ENCODE peak calls at places on chromosomes 12 and 14, in eight cellular contexts. One of them, this sample, is unnamed.
A peak's percentile ranks its signal among the peaks of the same experiment; 100 is the strongest.

GRCh38 chr14:75554482-75554881 is 23.9 kb upstream of the FLVCR2 start:
- DNase-seq in psoas muscle: no peak
- DNase-seq in CD8-positive, alpha-beta T cell: no peak
- DNase-seq in CD4-positive, CD25-positive, alpha-beta regulatory T cell: no peak
- DNase-seq in ascending aorta: no peak
- DNase-seq in colonic mucosa: no peak
- DNase-seq in H9: no peak
- DNase-seq in suprapubic skin: no peak
- DNase-seq in this sample: no peak

GRCh38 chr14:61326847-61327246 is 5.5 kb downstream of the PRKCH start:
- DNase-seq in psoas muscle: peak; percentile 52
- DNase-seq in CD8-positive, alpha-beta T cell: no peak
- DNase-seq in CD4-positive, CD25-positive, alpha-beta regulatory T cell: no peak
- DNase-seq in ascending aorta: no peak
- DNase-seq in colonic mucosa: peak; percentile 41
- DNase-seq in H9: peak; percentile 58
- DNase-seq in suprapubic skin: peak; percentile 80
- DNase-seq in this sample: peak; percentile 67

GRCh38 chr12:40016960-40017359 is 88.9 kb downstream of the SLC2A13 start:
- DNase-seq in psoas muscle: no peak
- DNase-seq in CD8-positive, alpha-beta T cell: no peak
- DNase-seq in CD4-positive, CD25-positive, alpha-beta regulatory T cell: no peak
- DNase-seq in ascending aorta: no peak
- DNase-seq in colonic mucosa: peak; percentile 36
- DNase-seq in H9: no peak
- DNase-seq in suprapubic skin: no peak
- DNase-seq in this sample: no peak

GRCh38 chr12:10735428-10735827 is 12.3 kb upstream of the YBX3 start:
- DNase-seq in psoas muscle: no peak
- DNase-seq in CD8-positive, alpha-beta T cell: no peak
- DNase-seq in CD4-positive, CD25-positive, alpha-beta regulatory T cell: no peak
- DNase-seq in ascending aorta: no peak
- DNase-seq in colonic mucosa: no peak
- DNase-seq in H9: no peak
- DNase-seq in suprapubic skin: no peak
- DNase-seq in this sample: no peak

GRCh38 chr12:82040987-82041743 is 282.0 kb upstream of the PPFIA2 start:
- DNase-seq in psoas muscle: no peak
- DNase-seq in CD8-positive, alpha-beta T cell: no peak
- DNase-seq in CD4-positive, CD25-positive, alpha-beta regulatory T cell: no peak
- DNase-seq in ascending aorta: no peak
- DNase-seq in colonic mucosa: no peak
- DNase-seq in H9: no peak
- DNase-seq in suprapubic skin: no peak
- DNase-seq in this sample: no peak

GRCh38 chr12:110538869-110539622 is 36.9 kb downstream of the RAD9B start:
- DNase-seq in psoas muscle: no peak
- DNase-seq in CD8-positive, alpha-beta T cell: no peak
- DNase-seq in CD4-positive, CD25-positive, alpha-beta regulatory T cell: no peak
- DNase-seq in ascending aorta: no peak
- DNase-seq in colonic mucosa: peak; percentile 44
- DNase-seq in H9: no peak
- DNase-seq in suprapubic skin: no peak
- DNase-seq in this sample: no peak

GRCh38 chr12:30930238-30931010 is 3.9 kb downstream of the TSPAN11 start:
- DNase-seq in psoas muscle: no peak
- DNase-seq in CD8-positive, alpha-beta T cell: no peak
- DNase-seq in CD4-positive, CD25-positive, alpha-beta regulatory T cell: no peak
- DNase-seq in ascending aorta: no peak
- DNase-seq in colonic mucosa: no peak
- DNase-seq in H9: no peak
- DNase-seq in suprapubic skin: no peak
- DNase-seq in this sample: no peak

GRCh38 chr12:92938623-92939022 is 9.5 kb upstream of the EEA1 start:
- DNase-seq in psoas muscle: no peak
- DNase-seq in CD8-positive, alpha-beta T cell: no peak
- DNase-seq in CD4-positive, CD25-positive, alpha-beta regulatory T cell: no peak
- DNase-seq in ascending aorta: no peak
- DNase-seq in colonic mucosa: no peak
- DNase-seq in H9: no peak
- DNase-seq in suprapubic skin: no peak
- DNase-seq in this sample: no peak

GRCh38 chr14:31690056-31690455 is 128.9 kb downstream of the NUBPL start:
- DNase-seq in psoas muscle: no peak
- DNase-seq in CD8-positive, alpha-beta T cell: no peak
- DNase-seq in CD4-positive, CD25-positive, alpha-beta regulatory T cell: no peak
- DNase-seq in ascending aorta: no peak
- DNase-seq in colonic mucosa: peak; percentile 32
- DNase-seq in H9: no peak
- DNase-seq in suprapubic skin: no peak
- DNase-seq in this sample: no peak

DNA sequence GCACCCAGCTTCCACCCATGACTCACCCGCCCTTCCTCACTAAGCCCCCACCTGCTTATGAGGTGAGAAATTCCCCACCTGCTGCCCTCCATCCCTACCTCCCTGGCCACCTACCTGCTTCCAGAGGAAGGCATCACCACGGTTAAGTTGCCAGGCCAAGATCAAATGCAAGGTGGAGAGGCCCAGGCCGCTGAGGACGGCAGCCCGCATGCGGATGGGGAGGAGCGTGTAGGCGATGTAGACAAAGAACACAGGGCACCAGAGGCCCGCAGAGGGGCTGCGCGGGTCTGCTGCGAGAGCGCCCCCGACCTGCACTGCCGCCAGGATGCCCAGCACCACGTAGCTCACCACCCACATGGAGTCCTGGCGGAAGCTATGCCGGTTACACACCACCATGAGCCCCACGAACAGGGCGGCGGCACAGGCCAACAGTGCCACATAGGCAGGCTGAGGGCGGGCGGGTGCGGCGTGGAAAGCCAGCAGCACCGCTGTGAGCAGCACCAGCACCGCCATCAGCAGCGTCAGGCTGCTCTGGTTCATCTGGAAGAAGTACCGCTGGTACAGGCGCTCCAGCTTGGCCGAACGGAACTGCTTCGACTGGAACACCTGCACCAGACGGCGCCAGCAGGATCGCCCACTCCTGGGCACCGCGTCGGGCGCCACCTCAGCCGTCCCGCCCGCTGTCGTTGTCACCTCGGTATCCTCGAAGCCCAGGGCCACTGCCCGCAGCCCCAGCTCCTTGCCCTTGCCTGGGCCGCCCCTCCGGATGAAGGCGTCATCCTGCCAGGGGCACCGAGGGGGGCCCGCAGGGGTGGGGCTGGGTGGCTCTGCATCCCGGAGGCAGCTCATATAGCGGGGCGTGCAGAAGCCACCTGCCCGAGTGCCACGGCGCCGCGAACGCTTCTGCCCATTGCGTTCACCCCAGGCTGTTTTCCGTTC is 6.2 kb downstream of the ADCY6 start:
- DNase-seq in psoas muscle: no peak
- DNase-seq in CD8-positive, alpha-beta T cell: no peak
- DNase-seq in CD4-positive, CD25-positive, alpha-beta regulatory T cell: no peak
- DNase-seq in ascending aorta: no peak
- DNase-seq in colonic mucosa: no peak
- DNase-seq in H9: no peak
- DNase-seq in suprapubic skin: no peak
- DNase-seq in this sample: no peak
- H3K4me1 ChIP-seq in psoas muscle: peaks cover 20% of the 10 kb centered on the region
- H3K4me1 ChIP-seq in CD8-positive, alpha-beta T cell: no peaks in the 10 kb centered on the region
- H3K4me1 ChIP-seq in CD4-positive, CD25-positive, alpha-beta regulatory T cell: no peaks in the 10 kb centered on the region
- H3K4me1 ChIP-seq in ascending aorta: peaks cover 32% of the 10 kb centered on the region
- H3K4me1 ChIP-seq in colonic mucosa: peaks cover 22% of the 10 kb centered on the region
- H3K4me1 ChIP-seq in H9: no peaks in the 10 kb centered on the region
- H3K4me1 ChIP-seq in suprapubic skin: peaks cover 52% of the 10 kb centered on the region
- H3K4me1 ChIP-seq in this sample: peaks cover 13% of the 10 kb centered on the region

DNA sequence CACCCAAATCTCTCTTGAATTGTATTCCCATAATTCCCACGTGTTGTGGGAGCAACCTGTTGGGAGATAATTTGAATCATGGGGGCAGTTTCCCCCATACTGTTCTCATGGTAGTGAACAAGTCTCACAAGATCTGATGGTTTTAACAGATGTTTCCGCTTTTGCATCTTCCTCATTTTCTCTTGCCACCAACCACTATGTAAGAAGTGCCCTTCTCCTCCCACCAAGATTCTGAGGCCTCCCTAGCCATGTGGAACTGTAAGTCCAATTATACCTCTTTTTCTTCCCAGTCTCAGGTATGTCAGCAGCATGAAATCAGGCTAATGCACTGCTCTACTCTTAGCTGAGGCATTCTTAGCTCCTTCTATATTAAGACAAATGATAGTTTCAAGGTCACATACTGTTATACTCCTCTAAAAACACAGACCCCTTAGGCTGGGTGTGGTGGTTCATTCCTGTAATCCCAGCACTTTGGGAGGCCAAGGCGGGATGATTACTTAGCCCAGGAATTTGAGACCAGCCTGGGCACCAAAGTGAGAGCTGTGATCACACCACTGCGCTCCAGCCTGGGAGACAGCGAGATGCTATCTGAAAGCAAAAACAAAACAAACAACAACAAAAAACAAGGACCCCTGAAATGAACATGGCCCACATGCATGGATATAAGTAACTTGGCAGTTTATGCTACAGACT is 3.6 kb downstream of the SCAF11 start:
- DNase-seq in psoas muscle: no peak
- DNase-seq in CD8-positive, alpha-beta T cell: no peak
- DNase-seq in CD4-positive, CD25-positive, alpha-beta regulatory T cell: no peak
- DNase-seq in ascending aorta: no peak
- DNase-seq in colonic mucosa: no peak
- DNase-seq in H9: no peak
- DNase-seq in suprapubic skin: no peak
- DNase-seq in this sample: no peak
- H3K4me1 ChIP-seq in psoas muscle: peaks cover 67% of the 10 kb centered on the region
- H3K4me1 ChIP-seq in CD8-positive, alpha-beta T cell: peaks cover 67% of the 10 kb centered on the region
- H3K4me1 ChIP-seq in CD4-positive, CD25-positive, alpha-beta regulatory T cell: peaks cover 72% of the 10 kb centered on the region
- H3K4me1 ChIP-seq in ascending aorta: peaks cover 23% of the 10 kb centered on the region
- H3K4me1 ChIP-seq in colonic mucosa: peaks cover 8% of the 10 kb centered on the region
- H3K4me1 ChIP-seq in H9: no peaks in the 10 kb centered on the region
- H3K4me1 ChIP-seq in suprapubic skin: peaks cover 48% of the 10 kb centered on the region
- H3K4me1 ChIP-seq in this sample: no peaks in the 10 kb centered on the region

DNA sequence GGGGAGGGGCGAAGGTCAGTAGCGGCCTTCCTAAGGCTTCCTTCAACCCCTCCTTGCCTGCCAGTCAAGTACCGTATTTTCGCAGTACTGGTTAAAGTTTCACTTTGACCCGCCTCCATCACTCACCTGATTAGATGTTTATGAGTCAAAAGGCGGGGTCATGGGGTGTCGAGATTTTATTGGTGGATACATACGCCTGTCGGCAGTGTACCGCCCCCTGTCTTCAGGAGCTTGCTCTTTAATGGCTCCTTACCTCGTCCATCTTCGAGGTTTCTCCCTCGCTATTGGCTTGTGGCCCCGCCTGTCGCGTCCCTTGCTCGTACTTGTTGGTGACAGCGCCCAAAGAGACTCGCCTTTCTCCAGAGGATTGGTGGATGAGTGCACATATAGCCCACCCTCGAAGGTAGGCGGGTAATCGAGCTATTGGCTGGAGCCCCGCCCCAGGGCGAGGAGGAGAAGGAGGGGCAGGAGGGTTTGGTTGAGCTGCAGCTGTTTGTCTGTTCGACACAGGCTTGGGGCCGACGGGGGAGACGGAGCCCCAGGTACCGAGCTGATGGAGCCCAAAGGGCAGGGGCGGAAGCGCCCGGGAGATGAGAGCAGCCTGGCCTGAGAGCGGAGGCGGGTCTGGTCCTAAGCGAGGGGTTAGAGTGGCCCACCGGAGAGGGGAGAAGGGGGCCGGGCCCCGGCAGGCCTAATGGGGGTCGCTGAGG is at the start of gene RAB5B:
- DNase-seq in psoas muscle: peak; percentile 99
- DNase-seq in CD8-positive, alpha-beta T cell: peak; percentile 95
- DNase-seq in CD4-positive, CD25-positive, alpha-beta regulatory T cell: peak; percentile 98
- DNase-seq in ascending aorta: peak; percentile 100
- DNase-seq in colonic mucosa: peak; percentile 99
- DNase-seq in H9: peak; percentile 100
- DNase-seq in suprapubic skin: peak; percentile 100
- DNase-seq in this sample: peak; percentile 100
- H3K4me1 ChIP-seq in psoas muscle: peaks cover 27% of the 10 kb centered on the region
- H3K4me1 ChIP-seq in CD8-positive, alpha-beta T cell: peaks cover 18% of the 10 kb centered on the region
- H3K4me1 ChIP-seq in CD4-positive, CD25-positive, alpha-beta regulatory T cell: peaks cover 31% of the 10 kb centered on the region
- H3K4me1 ChIP-seq in ascending aorta: peaks cover 3% of the 10 kb centered on the region
- H3K4me1 ChIP-seq in colonic mucosa: peaks cover 24% of the 10 kb centered on the region
- H3K4me1 ChIP-seq in H9: no peaks in the 10 kb centered on the region
- H3K4me1 ChIP-seq in suprapubic skin: peaks cover 36% of the 10 kb centered on the region
- H3K4me1 ChIP-seq in this sample: peaks cover 6% of the 10 kb centered on the region

DNA sequence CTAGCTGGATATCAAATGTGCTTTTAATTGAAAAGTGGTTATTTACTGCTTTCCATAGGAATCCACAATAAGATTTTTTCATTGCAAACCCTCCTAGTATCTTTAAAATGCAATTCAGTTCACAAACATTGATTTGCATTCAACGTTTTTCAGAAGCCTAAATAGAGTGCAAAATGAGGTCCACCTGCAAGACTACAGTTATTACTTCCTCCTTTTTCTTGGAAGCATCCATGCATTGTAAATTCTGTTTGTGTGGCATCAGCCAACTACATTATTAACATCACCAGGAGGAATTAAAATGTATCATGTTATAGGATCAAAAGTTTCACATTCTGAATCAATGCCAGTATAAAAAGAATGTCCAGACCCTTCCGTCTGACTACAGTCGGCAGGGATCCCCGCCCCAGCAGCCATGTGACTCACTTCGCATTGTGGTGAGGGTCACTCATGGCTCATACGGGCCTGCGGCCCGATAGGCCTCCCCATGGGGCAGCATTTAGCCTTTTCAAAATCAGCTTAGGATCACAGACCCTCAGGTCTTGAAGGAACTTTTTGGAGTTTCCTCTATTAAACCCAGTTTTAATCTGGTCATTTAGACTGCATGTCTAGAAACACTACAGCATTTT is 46.3 kb downstream of the NTF3 start:
- DNase-seq in psoas muscle: no peak
- DNase-seq in CD8-positive, alpha-beta T cell: no peak
- DNase-seq in CD4-positive, CD25-positive, alpha-beta regulatory T cell: no peak
- DNase-seq in ascending aorta: no peak
- DNase-seq in colonic mucosa: no peak
- DNase-seq in H9: no peak
- DNase-seq in suprapubic skin: no peak
- DNase-seq in this sample: no peak
- H3K4me1 ChIP-seq in psoas muscle: no peaks in the 10 kb centered on the region
- H3K4me1 ChIP-seq in CD8-positive, alpha-beta T cell: no peaks in the 10 kb centered on the region
- H3K4me1 ChIP-seq in CD4-positive, CD25-positive, alpha-beta regulatory T cell: no peaks in the 10 kb centered on the region
- H3K4me1 ChIP-seq in ascending aorta: peaks cover 3% of the 10 kb centered on the region
- H3K4me1 ChIP-seq in colonic mucosa: no peaks in the 10 kb centered on the region
- H3K4me1 ChIP-seq in H9: no peaks in the 10 kb centered on the region
- H3K4me1 ChIP-seq in suprapubic skin: no peaks in the 10 kb centered on the region
- H3K4me1 ChIP-seq in this sample: no peaks in the 10 kb centered on the region

DNA sequence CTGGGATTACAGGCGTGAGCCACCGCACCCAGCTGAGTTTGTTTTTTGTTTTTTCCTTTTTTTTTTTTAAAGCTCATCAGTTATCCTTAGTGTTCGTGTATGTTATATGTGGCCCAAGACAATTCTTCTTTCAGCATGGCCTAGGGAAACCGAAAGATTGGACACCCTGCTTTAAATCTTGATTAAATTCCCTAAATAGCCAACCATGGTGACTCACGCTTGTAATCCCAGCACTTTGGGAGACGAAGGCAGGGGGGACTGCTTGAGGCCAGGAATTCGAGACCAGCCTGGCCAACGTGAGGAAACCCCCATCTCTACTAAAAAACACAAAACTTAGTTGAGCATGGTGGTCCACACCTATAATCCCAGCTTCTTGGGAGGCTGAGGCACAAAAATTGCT is 131.1 kb downstream of the MED13L start:
- DNase-seq in psoas muscle: no peak
- DNase-seq in CD8-positive, alpha-beta T cell: no peak
- DNase-seq in CD4-positive, CD25-positive, alpha-beta regulatory T cell: no peak
- DNase-seq in ascending aorta: no peak
- DNase-seq in colonic mucosa: no peak
- DNase-seq in H9: no peak
- DNase-seq in suprapubic skin: no peak
- DNase-seq in this sample: no peak
- H3K4me1 ChIP-seq in psoas muscle: peaks cover 65% of the 10 kb centered on the region
- H3K4me1 ChIP-seq in CD8-positive, alpha-beta T cell: peaks cover 16% of the 10 kb centered on the region
- H3K4me1 ChIP-seq in CD4-positive, CD25-positive, alpha-beta regulatory T cell: peaks cover 23% of the 10 kb centered on the region
- H3K4me1 ChIP-seq in ascending aorta: peaks cover 14% of the 10 kb centered on the region
- H3K4me1 ChIP-seq in colonic mucosa: no peaks in the 10 kb centered on the region
- H3K4me1 ChIP-seq in H9: peaks cover 9% of the 10 kb centered on the region
- H3K4me1 ChIP-seq in suprapubic skin: peaks cover 48% of the 10 kb centered on the region
- H3K4me1 ChIP-seq in this sample: peaks cover 9% of the 10 kb centered on the region

This sample was measured in lung.